ENCODE peak calls at places on chromosomes 3 and 15, in eight cellular contexts. Z is colonic mucosa; X is upper lobe of right lung; Y is neural progenitor cell; K is effector memory CD4-positive, alpha-beta T cell; S is iPS DF 6.9; A is WERI-Rb-1; H is HAP-1. Q is an unnamed sample.

GRCh38 chr15:33194237-33194636 is 277 bp downstream of the FMN1 start:
- DNase-seq in A (peak; percentile 40), S (no peak), Z (no peak), H (no peak), K (no peak), X (peak; percentile 65), Y (peak; percentile 57), Q (no peak)

GRCh38 chr15:50235794-50236193 is 29.7 kb downstream of the HDC start:
- DNase-seq in Y (no peak), A (no peak), K (no peak), Z (no peak), H (no peak), S (no peak), X (no peak), Q (no peak)

GRCh38 chr3:183991403-183991802 is 26.3 kb downstream of the ABCC5 start:
- DNase-seq in K (no peak), S (no peak), X (no peak), Z (no peak), H (no peak), A (no peak), Y (no peak), Q (no peak)

GRCh38 chr15:57607570-57608000 is 15.9 kb downstream of the MYZAP start:
- DNase-seq in H (no peak), K (no peak), S (no peak), X (peak; percentile 78), Z (peak; percentile 88), Y (no peak), A (no peak), Q (peak; percentile 57)

GRCh38 chr15:96285306-96285705 is 45.2 kb upstream of the NR2F2 start:
- DNase-seq in H (no peak), Z (no peak), X (no peak), A (no peak), K (no peak), S (no peak), Y (no peak), Q (no peak)

GRCh38 chr3:174342941-174343431 is 516.1 kb upstream of the NAALADL2 start:
- DNase-seq in S (no peak), H (no peak), Y (no peak), A (no peak), X (no peak), Z (no peak), K (no peak), Q (peak; percentile 19)

GRCh38 chr15:87080547-87080946 is 1000.9 kb downstream of the AGBL1 start:
- DNase-seq in Z (no peak), K (no peak), S (no peak), A (no peak), H (no peak), Y (no peak), X (no peak), Q (no peak)

GRCh38 chr3:156317457-156317856 is 197.1 kb downstream of the KCNAB1 start:
- DNase-seq in Y (no peak), H (no peak), S (no peak), K (no peak), Z (no peak), A (no peak), X (no peak), Q (peak; percentile 49)

GRCh38 chr15:58410353-58410752 is 21.4 kb upstream of the LIPC start:
- DNase-seq in S (no peak), Y (no peak), A (no peak), K (no peak), H (no peak), X (no peak), Z (no peak), Q (peak; percentile 41)

GRCh38 chr15:75625542-75626347 is at the start of gene SNUPN:
- DNase-seq in X (peak; percentile 97), Z (peak; percentile 96), K (peak; percentile 84), S (peak; percentile 91), A (peak; percentile 95), H (peak; percentile 100), Y (peak; percentile 96), Q (peak; percentile 95)

GRCh38 chr3:67109651-67110204 is 111.6 kb downstream of the KBTBD8 start:
- DNase-seq in X (no peak), Y (peak; percentile 52), A (no peak), Z (no peak), S (peak; percentile 22), H (peak; percentile 8), K (no peak), Q (peak; percentile 71)

GRCh38 chr3:100602506-100603444 is 6.6 kb upstream of the ADGRG7 start:
- DNase-seq in S (no peak), A (no peak), H (no peak), X (no peak), K (no peak), Y (no peak), Z (no peak), Q (no peak)

GRCh38 chr3:99505646-99506269 is 132.6 kb upstream of the COL8A1 start:
- DNase-seq in Z (peak; percentile 25), K (no peak), S (no peak), H (no peak), X (no peak), Y (no peak), A (no peak), Q (no peak)

GRCh38 chr15:32802296-32802936 is 84.6 kb downstream of the GREM1 start:
- DNase-seq in Z (no peak), K (no peak), H (no peak), S (no peak), Y (no peak), X (no peak), A (no peak), Q (peak; percentile 93)

GRCh38 chr3:174533286-174533685 is 325.8 kb upstream of the NAALADL2 start:
- DNase-seq in A (no peak), S (no peak), X (no peak), Y (no peak), H (no peak), Z (no peak), K (no peak), Q (peak; percentile 2)

GRCh38 chr15:34776706-34777105 is 18.6 kb downstream of the ACTC1 start:
- DNase-seq in S (no peak), K (no peak), X (no peak), A (no peak), Z (no peak), H (no peak), Y (no peak), Q (no peak)

GRCh38 chr15:34772312-34772711 is 17.5 kb upstream of the GJD2 start:
- DNase-seq in H (no peak), Z (no peak), K (no peak), A (no peak), Y (no peak), S (no peak), X (no peak), Q (no peak)

GRCh38 chr15:34769711-34770110 is 14.9 kb upstream of the GJD2 start:
- DNase-seq in X (no peak), Y (no peak), A (no peak), Z (no peak), S (no peak), H (no peak), K (no peak), Q (no peak)

GRCh38 chr15:34773013-34773412 is 18.2 kb upstream of the GJD2 start:
- DNase-seq in X (no peak), Z (no peak), K (no peak), S (no peak), H (no peak), A (no peak), Y (no peak), Q (no peak)

GRCh38 chr15:34773916-34774315 is 19.1 kb upstream of the GJD2 start:
- DNase-seq in S (no peak), X (no peak), Y (peak; percentile 5), Z (no peak), K (no peak), H (no peak), A (no peak), Q (no peak)
- H3K27me3 ChIP-seq in S (no peaks in the 10 kb centered on the region), X (no peaks in the 10 kb centered on the region), Y (no peaks in the 10 kb centered on the region), Z (no peaks in the 10 kb centered on the region), K (no peaks in the 10 kb centered on the region), H (no peaks in the 10 kb centered on the region), A (no peaks in the 10 kb centered on the region), Q (no peaks in the 10 kb centered on the region)

DNA sequence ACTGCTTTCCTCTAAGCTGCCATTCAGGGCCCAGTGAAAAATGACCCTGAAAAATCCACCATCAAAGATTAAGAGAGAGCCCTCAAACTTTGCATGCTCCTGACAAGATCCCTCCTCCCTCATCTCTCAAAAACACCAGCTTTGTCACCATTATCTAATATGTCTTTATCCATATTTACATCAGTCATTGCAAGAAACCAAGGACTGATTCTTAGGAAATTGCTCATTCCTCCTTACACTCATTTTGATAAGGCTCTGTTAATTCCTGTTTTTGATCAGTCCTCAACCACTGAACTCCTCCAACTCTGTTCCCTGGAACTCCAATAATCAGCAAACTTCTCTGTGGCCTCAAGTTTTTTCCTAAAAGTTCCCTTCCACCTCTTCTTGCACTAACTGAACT is 51.8 kb downstream of the CD200 start:
- DNase-seq in X (no peak), S (no peak), A (no peak), Z (no peak), H (no peak), Y (no peak), K (no peak), Q (no peak)
- H3K36me3 ChIP-seq in X (no peaks in the 10 kb centered on the region), S (no peaks in the 10 kb centered on the region), A (no peaks in the 10 kb centered on the region), Z (no peaks in the 10 kb centered on the region), H (no peaks in the 10 kb centered on the region), Y (no peaks in the 10 kb centered on the region), K (no peaks in the 10 kb centered on the region), Q (no peaks in the 10 kb centered on the region)

GRCh38 chr15:29570931-29571727 is 251.1 kb downstream of the TJP1 start:
- DNase-seq in Y (peak; percentile 90), X (no peak), A (peak; percentile 34), Z (peak; percentile 47), S (peak; percentile 33), K (no peak), H (peak; percentile 48), Q (peak; percentile 27)
- H3K27me3 ChIP-seq in Y (peaks cover 62% of the 10 kb centered on the region), X (peaks cover 53% of the 10 kb centered on the region), A (peaks cover 91% of the 10 kb centered on the region), Z (no peaks in the 10 kb centered on the region), S (peaks cover 6% of the 10 kb centered on the region), K (no peaks in the 10 kb centered on the region), H (peaks cover 53% of the 10 kb centered on the region), Q (peaks cover 52% of the 10 kb centered on the region)

GRCh38 chr15:39960411-39960810 is 26.5 kb downstream of the EIF2AK4 start:
- DNase-seq in Z (peak; percentile 21), A (no peak), K (no peak), X (no peak), H (no peak), S (no peak), Y (no peak), Q (no peak)
- H3K36me3 ChIP-seq in Z (peaks cover 8% of the 10 kb centered on the region), A (peaks cover 23% of the 10 kb centered on the region), K (peaks cover 4% of the 10 kb centered on the region), X (peaks cover 81% of the 10 kb centered on the region), H (peaks cover 33% of the 10 kb centered on the region), S (peaks cover 4% of the 10 kb centered on the region), Y (peaks cover 12% of the 10 kb centered on the region), Q (peaks cover 34% of the 10 kb centered on the region)

GRCh38 chr3:44055951-44056350 is 185.7 kb upstream of the TOPAZ1 start:
- DNase-seq in X (no peak), H (no peak), K (no peak), Z (no peak), A (no peak), S (no peak), Y (no peak), Q (no peak)
- H3K27me3 ChIP-seq in X (peaks cover 14% of the 10 kb centered on the region), H (no peaks in the 10 kb centered on the region), K (peaks cover 4% of the 10 kb centered on the region), Z (no peaks in the 10 kb centered on the region), A (peaks cover 7% of the 10 kb centered on the region), S (no peaks in the 10 kb centered on the region), Y (no peaks in the 10 kb centered on the region), Q (peaks cover 79% of the 10 kb centered on the region)

Q was measured in cardiac muscle cell.